ENCODE peak calls at places on chromosomes 3 and 15, in seven cellular contexts. One of them, this sample, is unnamed.

GRCh38 chr15:34161329-34161953 is 48.5 kb downstream of the KATNBL1 start:
- DNase-seq in mesendoderm: peak; percentile 10
- DNase-seq in astrocyte of the spinal cord: no peak
- DNase-seq in AG09309: no peak
- DNase-seq in stimulated activated CD4-positive, alpha-beta T cell treated with anti-CD3 and anti-CD28 coated beads, Interleukin-1b, Interleukin-23, amount 100 ng/mL, for 1 hour: no peak
- DNase-seq in iris pigment epithelial cell: peak; percentile 8
- DNase-seq in activated naive CD8-positive, alpha-beta T cell treated with anti-CD3 and anti-CD28 coated beads, Interleukin-2, amount 50 U/mL, for 24 hours: no peak
- DNase-seq in this sample: no peak

GRCh38 chr3:112089956-112090898 is 4.0 kb downstream of the C3orf52 start:
- DNase-seq in mesendoderm: no peak
- DNase-seq in iris pigment epithelial cell: no peak
- DNase-seq in stimulated activated CD4-positive, alpha-beta T cell treated with anti-CD3 and anti-CD28 coated beads, Interleukin-1b, Interleukin-23, amount 100 ng/mL, for 1 hour: no peak
- DNase-seq in activated naive CD8-positive, alpha-beta T cell treated with anti-CD3 and anti-CD28 coated beads, Interleukin-2, amount 50 U/mL, for 24 hours: no peak
- DNase-seq in AG09309: no peak
- DNase-seq in astrocyte of the spinal cord: no peak
- DNase-seq in this sample: no peak

GRCh38 chr15:92385096-92385495 is 8.6 kb upstream of the ST8SIA2 start:
- DNase-seq in mesendoderm: peak; percentile 88
- DNase-seq in stimulated activated CD4-positive, alpha-beta T cell treated with anti-CD3 and anti-CD28 coated beads, Interleukin-1b, Interleukin-23, amount 100 ng/mL, for 1 hour: no peak
- DNase-seq in astrocyte of the spinal cord: no peak
- DNase-seq in AG09309: peak; percentile 14
- DNase-seq in activated naive CD8-positive, alpha-beta T cell treated with anti-CD3 and anti-CD28 coated beads, Interleukin-2, amount 50 U/mL, for 24 hours: no peak
- DNase-seq in iris pigment epithelial cell: no peak
- DNase-seq in this sample: no peak

GRCh38 chr3:108453541-108454057 is 56.8 kb downstream of the MYH15 start:
- DNase-seq in stimulated activated CD4-positive, alpha-beta T cell treated with anti-CD3 and anti-CD28 coated beads, Interleukin-1b, Interleukin-23, amount 100 ng/mL, for 1 hour: no peak
- DNase-seq in AG09309: no peak
- DNase-seq in activated naive CD8-positive, alpha-beta T cell treated with anti-CD3 and anti-CD28 coated beads, Interleukin-2, amount 50 U/mL, for 24 hours: no peak
- DNase-seq in mesendoderm: no peak
- DNase-seq in iris pigment epithelial cell: peak; percentile 36
- DNase-seq in astrocyte of the spinal cord: peak; percentile 47
- DNase-seq in this sample: no peak

GRCh38 chr3:23372296-23372695 is 169.2 kb downstream of the UBE2E2 start:
- DNase-seq in mesendoderm: peak; percentile 13
- DNase-seq in iris pigment epithelial cell: peak; percentile 16
- DNase-seq in stimulated activated CD4-positive, alpha-beta T cell treated with anti-CD3 and anti-CD28 coated beads, Interleukin-1b, Interleukin-23, amount 100 ng/mL, for 1 hour: no peak
- DNase-seq in AG09309: no peak
- DNase-seq in activated naive CD8-positive, alpha-beta T cell treated with anti-CD3 and anti-CD28 coated beads, Interleukin-2, amount 50 U/mL, for 24 hours: no peak
- DNase-seq in astrocyte of the spinal cord: peak; percentile 32
- DNase-seq in this sample: no peak

GRCh38 chr15:76337739-76338554 is 1.4 kb downstream of the ISL2 start:
- DNase-seq in iris pigment epithelial cell: no peak
- DNase-seq in AG09309: no peak
- DNase-seq in activated naive CD8-positive, alpha-beta T cell treated with anti-CD3 and anti-CD28 coated beads, Interleukin-2, amount 50 U/mL, for 24 hours: no peak
- DNase-seq in mesendoderm: peak; percentile 63
- DNase-seq in astrocyte of the spinal cord: no peak
- DNase-seq in stimulated activated CD4-positive, alpha-beta T cell treated with anti-CD3 and anti-CD28 coated beads, Interleukin-1b, Interleukin-23, amount 100 ng/mL, for 1 hour: no peak
- DNase-seq in this sample: no peak

GRCh38 chr3:126321490-126321889 is 35.7 kb downstream of the KLF15 start:
- DNase-seq in AG09309: no peak
- DNase-seq in activated naive CD8-positive, alpha-beta T cell treated with anti-CD3 and anti-CD28 coated beads, Interleukin-2, amount 50 U/mL, for 24 hours: no peak
- DNase-seq in mesendoderm: no peak
- DNase-seq in stimulated activated CD4-positive, alpha-beta T cell treated with anti-CD3 and anti-CD28 coated beads, Interleukin-1b, Interleukin-23, amount 100 ng/mL, for 1 hour: no peak
- DNase-seq in astrocyte of the spinal cord: no peak
- DNase-seq in iris pigment epithelial cell: no peak
- DNase-seq in this sample: no peak

GRCh38 chr3:117003501-117003900 is 293.9 kb downstream of the TUSC7 start:
- DNase-seq in activated naive CD8-positive, alpha-beta T cell treated with anti-CD3 and anti-CD28 coated beads, Interleukin-2, amount 50 U/mL, for 24 hours: no peak
- DNase-seq in astrocyte of the spinal cord: no peak
- DNase-seq in mesendoderm: no peak
- DNase-seq in iris pigment epithelial cell: no peak
- DNase-seq in stimulated activated CD4-positive, alpha-beta T cell treated with anti-CD3 and anti-CD28 coated beads, Interleukin-1b, Interleukin-23, amount 100 ng/mL, for 1 hour: no peak
- DNase-seq in AG09309: no peak
- DNase-seq in this sample: no peak

GRCh38 chr15:60000113-60000823 is 3.8 kb upstream of the FOXB1 start:
- DNase-seq in stimulated activated CD4-positive, alpha-beta T cell treated with anti-CD3 and anti-CD28 coated beads, Interleukin-1b, Interleukin-23, amount 100 ng/mL, for 1 hour: no peak
- DNase-seq in astrocyte of the spinal cord: no peak
- DNase-seq in iris pigment epithelial cell: no peak
- DNase-seq in mesendoderm: peak; percentile 72
- DNase-seq in AG09309: no peak
- DNase-seq in activated naive CD8-positive, alpha-beta T cell treated with anti-CD3 and anti-CD28 coated beads, Interleukin-2, amount 50 U/mL, for 24 hours: no peak
- DNase-seq in this sample: no peak